ENCODE peak calls at places on chromosomes 13 and 19, in nine cellular contexts. H, D, O, Y, S, L, V, W and X are unnamed samples.

GRCh38 chr19:16325671-16326400 is 1.2 kb downstream of the KLF2 start:
- DNase-seq in H (peak; percentile 27), D (peak; percentile 15), O (no peak), Y (peak; percentile 64), S (no peak), L (peak; percentile 49), V (no peak), W (peak; percentile 55), X (peak; percentile 89)

GRCh38 chr19:56245062-56245740 is 27.3 kb upstream of the EDDM13 start:
- DNase-seq in H (no peak), D (no peak), O (no peak), Y (no peak), S (no peak), L (no peak), V (no peak), W (no peak), X (peak; percentile 50)

GRCh38 chr13:77919351-77920294 is 992 bp upstream of the EDNRB start:
- DNase-seq in H (no peak), D (no peak), O (no peak), Y (peak; percentile 35), S (no peak), L (peak; percentile 41), V (peak; percentile 15), W (peak; percentile 70), X (peak; percentile 84)

GRCh38 chr19:11410682-11411081 is 8.4 kb downstream of the RGL3 start:
- DNase-seq in H (no peak), D (no peak), O (no peak), Y (no peak), S (no peak), L (no peak), V (no peak), W (no peak), X (no peak)

GRCh38 chr13:27650312-27650711 is 28.6 kb downstream of the POLR1D start:
- DNase-seq in H (no peak), D (no peak), O (no peak), Y (no peak), S (no peak), L (no peak), V (no peak), W (no peak), X (no peak)

GRCh38 chr13:50805805-50806204 is 37.7 kb downstream of the DLEU7 start:
- DNase-seq in H (no peak), D (no peak), O (no peak), Y (no peak), S (no peak), L (no peak), V (no peak), W (no peak), X (no peak)

GRCh38 chr13:44629465-44630183 is 53.5 kb upstream of the TSC22D1 start:
- DNase-seq in H (no peak), D (no peak), O (peak; percentile 64), Y (no peak), S (no peak), L (no peak), V (no peak), W (no peak), X (no peak)

GRCh38 chr13:75347457-75347856 is 134.5 kb downstream of the TBC1D4 start:
- DNase-seq in H (no peak), D (no peak), O (no peak), Y (no peak), S (no peak), L (no peak), V (no peak), W (no peak), X (no peak)